ENCODE peak calls at places on chromosomes 5 and 9, in nine cellular contexts. O, I, Y, H, B, V, K, D and N are unnamed samples.

GRCh38 chr9:133122935-133123611 is 2.0 kb upstream of the RALGDS start:
- DNase-seq in I (peak), H (no peak), K (no peak), O (no peak), B (no peak), Y (no peak), D (peak), V (peak), N (no peak)

GRCh38 chr5:103669615-103670014 is 107.0 kb upstream of the NUDT12 start:
- DNase-seq in B (no peak), Y (no peak), O (no peak), K (no peak), V (no peak), D (no peak), I (no peak), H (no peak), N (no peak)

GRCh38 chr9:2477755-2478154 is 143.8 kb upstream of the VLDLR start:
- DNase-seq in B (no peak), D (peak), I (peak), K (no peak), Y (no peak), H (no peak), O (no peak), V (no peak), N (no peak)

GRCh38 chr5:154646841-154647759 is 108.1 kb upstream of the LARP1 start:
- DNase-seq in O (peak), V (no peak), H (peak), B (no peak), Y (no peak), I (no peak), K (no peak), D (peak), N (no peak)

GRCh38 chr5:80399553-80400239 is 8.2 kb upstream of the ZFYVE16 start:
- DNase-seq in D (peak), Y (no peak), V (no peak), I (peak), K (peak), B (no peak), H (no peak), O (peak), N (no peak)

GRCh38 chr5:134079748-134080581 is 34.5 kb upstream of the TCF7 start:
- DNase-seq in V (no peak), B (peak), H (no peak), Y (no peak), D (no peak), K (no peak), I (no peak), O (no peak), N (no peak)

GRCh38 chr5:140111043-140111858 is 2.7 kb upstream of the PURA start:
- DNase-seq in D (no peak), H (peak), K (no peak), V (no peak), I (no peak), Y (no peak), O (no peak), B (no peak), N (no peak)

GRCh38 chr5:10866913-10867312 is 105.9 kb upstream of the DAP start:
- DNase-seq in K (no peak), I (no peak), Y (no peak), V (no peak), D (no peak), H (no peak), O (peak), B (no peak), N (no peak)

GRCh38 chr5:115243412-115243811 is 19.3 kb downstream of the PGGT1B start:
- DNase-seq in Y (no peak), B (no peak), I (no peak), V (no peak), K (peak), O (no peak), D (peak), H (no peak), N (no peak)

GRCh38 chr5:115169392-115170127 is at the start of gene TRIM36:
- DNase-seq in B (peak), H (peak), K (peak), O (peak), I (peak), D (peak), Y (peak), V (peak), N (peak)

GRCh38 chr5:155471027-155471426 is 457.5 kb downstream of the KIF4B start:
- DNase-seq in D (no peak), O (no peak), B (no peak), V (no peak), Y (no peak), K (no peak), I (no peak), H (no peak), N (no peak)

GRCh38 chr5:154654484-154655375 is 100.4 kb upstream of the LARP1 start:
- DNase-seq in D (peak), O (no peak), I (no peak), K (no peak), Y (no peak), H (no peak), B (no peak), V (no peak), N (no peak)

GRCh38 chr5:133311171-133311570 is 259.4 kb downstream of the HSPA4 start:
- DNase-seq in D (no peak), V (no peak), H (no peak), I (no peak), Y (no peak), K (no peak), O (no peak), B (no peak), N (no peak)

GRCh38 chr5:178113141-178113787 is at the start of gene N4BP3:
- DNase-seq in O (peak), K (peak), V (no peak), B (peak), H (peak), Y (no peak), D (peak), I (no peak), N (peak)

GRCh38 chr9:93656426-93657222 is 80.2 kb downstream of the PHF2 start:
- DNase-seq in V (no peak), B (no peak), O (no peak), K (no peak), I (no peak), Y (no peak), H (no peak), D (no peak), N (no peak)

GRCh38 chr5:1384521-1384920 is 39.6 kb upstream of the CLPTM1L start:
- DNase-seq in Y (no peak), H (no peak), B (no peak), O (no peak), K (no peak), V (no peak), I (no peak), D (no peak), N (no peak)

GRCh38 chr5:73818357-73818756 is 192.4 kb downstream of the ARHGEF28 start:
- DNase-seq in V (no peak), I (peak), O (no peak), B (no peak), K (no peak), H (no peak), D (peak), Y (no peak), N (no peak)

GRCh38 chr9:37035472-37036236 is 1.6 kb upstream of the PAX5 start:
- DNase-seq in Y (no peak), H (peak), I (no peak), B (no peak), V (no peak), D (no peak), K (no peak), O (no peak), N (no peak)

DNA sequence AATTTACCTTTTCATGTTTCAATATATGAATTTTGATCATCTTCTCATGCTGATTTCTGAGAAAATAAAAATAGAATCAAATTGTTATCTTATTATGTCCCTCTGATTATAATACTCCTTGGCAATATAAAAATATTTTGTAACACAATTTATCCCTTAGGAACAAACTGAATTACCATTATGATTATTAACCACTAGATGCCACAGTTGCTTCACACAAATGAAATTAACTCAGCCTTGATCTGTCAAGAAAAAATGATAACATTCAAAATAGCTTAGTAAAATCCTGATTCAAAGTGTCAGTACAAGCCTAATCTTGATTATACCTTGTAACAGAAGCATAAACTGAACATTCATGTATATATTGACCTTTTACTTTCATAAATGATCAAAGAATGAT is 4.8 kb upstream of the CHSY3 start:
- DNase-seq in K (no peak), D (peak), Y (no peak), I (no peak), O (no peak), B (no peak), V (no peak), H (no peak), N (no peak)
- TF ChIP-seq CTCF in K (peak), D (peak), Y (no peak), I (no peak), O (peak), B (no peak), V (no peak), H (no peak), N (no peak)

GRCh38 chr5:62412549-62413329 is at the start of gene IPO11:
- DNase-seq in Y (peak), V (peak), I (peak), K (peak), O (peak), D (peak), H (peak), B (peak), N (peak)
- TF ChIP-seq CTCF in Y (no peak), V (no peak), I (no peak), K (no peak), O (no peak), D (no peak), H (no peak), B (no peak), N (no peak)

GRCh38 chr5:123163225-123163876 is 74.3 kb downstream of the PRDM6 start:
- DNase-seq in V (no peak), K (no peak), O (no peak), D (no peak), Y (no peak), B (no peak), I (no peak), H (no peak), N (no peak)
- TF ChIP-seq CTCF in V (no peak), K (no peak), O (no peak), D (no peak), Y (no peak), B (no peak), I (no peak), H (peak), N (no peak)

GRCh38 chr9:32703635-32704034 is 68.2 kb upstream of the TAF1L start:
- DNase-seq in V (no peak), B (no peak), I (no peak), K (no peak), D (no peak), H (peak), O (no peak), Y (no peak), N (no peak)
- TF ChIP-seq CTCF in V (no peak), B (no peak), I (peak), K (no peak), D (no peak), H (peak), O (no peak), Y (no peak), N (no peak)

DNA sequence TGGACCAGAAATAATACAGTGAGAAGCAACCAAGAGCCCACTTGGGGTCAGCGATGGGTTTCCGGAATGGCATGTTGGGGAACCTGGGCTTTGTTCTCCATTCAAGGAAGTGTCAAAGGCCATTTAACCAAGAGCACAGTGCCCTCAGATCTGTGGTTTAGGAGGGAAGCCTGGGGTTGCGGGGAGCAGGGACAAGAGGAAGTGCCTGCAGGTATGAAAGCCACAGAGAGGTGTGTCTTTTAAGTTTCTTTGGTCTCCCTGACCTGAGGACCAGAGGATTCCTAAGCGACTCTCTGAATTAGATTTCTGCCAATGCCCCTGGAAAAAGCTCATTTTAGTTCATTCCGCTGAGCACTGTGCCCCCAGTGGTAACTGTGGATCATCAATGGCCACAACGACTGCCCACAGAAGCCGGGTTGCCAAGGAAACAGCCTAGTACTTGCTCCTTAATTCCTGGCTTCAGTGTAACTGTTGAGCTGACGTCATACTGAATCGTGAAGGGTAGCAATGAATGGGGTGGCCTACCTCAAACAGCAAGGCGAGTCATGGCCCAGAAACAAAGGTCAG is 107.3 kb upstream of the SPIN1 start:
- DNase-seq in I (peak), Y (no peak), D (peak), V (no peak), O (no peak), K (no peak), H (peak), B (no peak), N (no peak)
- TF ChIP-seq CTCF in I (no peak), Y (no peak), D (no peak), V (no peak), O (no peak), K (no peak), H (no peak), B (no peak), N (no peak)

GRCh38 chr9:134842321-134842720 is 38.3 kb upstream of the FCN2 start:
- DNase-seq in K (no peak), D (no peak), Y (no peak), I (no peak), B (no peak), V (no peak), H (no peak), O (no peak), N (no peak)
- TF ChIP-seq CTCF in K (no peak), D (no peak), Y (no peak), I (no peak), B (no peak), V (no peak), H (no peak), O (no peak), N (no peak)

GRCh38 chr5:168291961-168292782 is 727 bp downstream of the WWC1 start:
- DNase-seq in B (no peak), D (peak), O (no peak), K (peak), Y (no peak), V (no peak), H (peak), I (no peak), N (no peak)
- TF ChIP-seq CTCF in B (no peak), D (no peak), O (no peak), K (no peak), Y (no peak), V (no peak), H (peak), I (peak), N (no peak)

DNA sequence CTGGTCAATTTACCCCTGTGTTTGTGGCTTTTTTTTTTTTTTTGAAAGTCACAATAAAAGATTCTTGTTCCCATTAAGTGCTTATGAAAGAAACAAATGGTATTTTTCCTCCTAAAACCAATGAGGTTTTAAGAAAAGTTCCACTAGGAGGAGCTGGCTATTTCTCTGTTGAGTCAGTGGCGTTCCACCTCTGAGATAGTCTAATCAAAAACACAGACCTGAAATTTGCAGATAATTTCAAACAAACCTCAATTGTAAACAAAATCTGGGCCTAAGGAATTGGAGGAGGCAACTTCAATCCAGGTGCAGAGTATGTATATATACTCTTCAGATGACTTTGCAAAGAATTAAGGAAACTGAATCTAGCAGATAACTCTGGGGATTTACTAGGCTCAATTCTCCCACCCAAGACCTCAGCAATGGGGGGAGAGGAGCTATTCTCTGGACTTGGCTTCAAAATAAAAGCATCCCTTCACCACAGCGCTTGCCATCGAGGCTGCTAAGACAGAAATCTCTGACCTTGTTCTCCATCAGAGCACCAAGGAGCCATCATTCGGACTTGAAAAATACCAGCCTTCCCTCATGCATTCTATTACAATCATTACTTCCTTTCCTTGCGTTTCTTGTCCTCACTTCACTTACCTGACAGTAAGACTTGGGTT is 52.4 kb downstream of the FANCC start:
- DNase-seq in B (no peak), H (no peak), D (peak), V (no peak), O (no peak), K (no peak), Y (no peak), I (peak), N (no peak)
- TF ChIP-seq CTCF in B (peak), H (peak), D (peak), V (no peak), O (no peak), K (peak), Y (peak), I (peak), N (no peak)

GRCh38 chr9:114153761-114154596 is 1.4 kb upstream of the COL27A1 start:
- DNase-seq in D (peak), K (peak), O (peak), B (no peak), Y (no peak), I (no peak), V (no peak), H (peak), N (no peak)
- TF ChIP-seq CTCF in D (peak), K (peak), O (peak), B (no peak), Y (no peak), I (peak), V (no peak), H (peak), N (no peak)